ENCODE peak calls at places on chromosomes 11 and 22, in four cellular contexts. One of them, this sample, is unnamed.

GRCh38 chr11:86955674-86956522 is 703 bp upstream of the FZD4 start:
- DNase-seq in endothelial cell of umbilical vein: peak
- DNase-seq in Right ventricle myocardium superior: peak
- DNase-seq in astrocyte of the spinal cord: peak
- DNase-seq in this sample: peak

GRCh38 chr11:126570489-126570888 is 215.0 kb downstream of the ST3GAL4 start:
- DNase-seq in endothelial cell of umbilical vein: no peak
- DNase-seq in Right ventricle myocardium superior: no peak
- DNase-seq in astrocyte of the spinal cord: no peak
- DNase-seq in this sample: no peak

GRCh38 chr11:76008474-76008873 is 193.5 kb downstream of the UVRAG start:
- DNase-seq in endothelial cell of umbilical vein: peak
- DNase-seq in astrocyte of the spinal cord: peak
- DNase-seq in Right ventricle myocardium superior: no peak
- DNase-seq in this sample: no peak

GRCh38 chr11:1358286-1358685 is 31.4 kb upstream of the BRSK2 start:
- DNase-seq in endothelial cell of umbilical vein: no peak
- DNase-seq in astrocyte of the spinal cord: no peak
- DNase-seq in Right ventricle myocardium superior: peak
- DNase-seq in this sample: no peak

GRCh38 chr11:33530824-33531223 is 169.8 kb downstream of the C11orf91 start:
- DNase-seq in Right ventricle myocardium superior: no peak
- DNase-seq in endothelial cell of umbilical vein: no peak
- DNase-seq in astrocyte of the spinal cord: peak
- DNase-seq in this sample: peak

GRCh38 chr22:35996596-35996995 is 32.0 kb downstream of the RBFOX2 start:
- DNase-seq in astrocyte of the spinal cord: no peak
- DNase-seq in endothelial cell of umbilical vein: no peak
- DNase-seq in Right ventricle myocardium superior: no peak
- DNase-seq in this sample: no peak

GRCh38 chr11:79220171-79220570 is 220.7 kb downstream of the TENM4 start:
- DNase-seq in endothelial cell of umbilical vein: no peak
- DNase-seq in astrocyte of the spinal cord: peak
- DNase-seq in Right ventricle myocardium superior: no peak
- DNase-seq in this sample: no peak

GRCh38 chr11:1128333-1129142 is 29.2 kb upstream of the MUC5AC start:
- DNase-seq in astrocyte of the spinal cord: no peak
- DNase-seq in Right ventricle myocardium superior: peak
- DNase-seq in endothelial cell of umbilical vein: no peak
- DNase-seq in this sample: no peak

GRCh38 chr11:29914203-29914930 is 102.5 kb downstream of the KCNA4 start:
- DNase-seq in Right ventricle myocardium superior: no peak
- DNase-seq in endothelial cell of umbilical vein: no peak
- DNase-seq in astrocyte of the spinal cord: no peak
- DNase-seq in this sample: no peak

GRCh38 chr11:58616594-58616993 is 5.9 kb upstream of the CNTF start:
- DNase-seq in endothelial cell of umbilical vein: peak
- DNase-seq in Right ventricle myocardium superior: peak
- DNase-seq in astrocyte of the spinal cord: peak
- DNase-seq in this sample: peak

GRCh38 chr11:121344824-121345223 is 52.3 kb downstream of the SC5D start:
- DNase-seq in astrocyte of the spinal cord: no peak
- DNase-seq in Right ventricle myocardium superior: no peak
- DNase-seq in endothelial cell of umbilical vein: no peak
- DNase-seq in this sample: no peak

GRCh38 chr11:119756169-119756568 is 27.2 kb upstream of the NECTIN1 start:
- DNase-seq in astrocyte of the spinal cord: no peak
- DNase-seq in Right ventricle myocardium superior: no peak
- DNase-seq in endothelial cell of umbilical vein: no peak
- DNase-seq in this sample: no peak

GRCh38 chr11:63985812-63986155 is 454 bp upstream of the OTUB1 start:
- DNase-seq in endothelial cell of umbilical vein: no peak
- DNase-seq in astrocyte of the spinal cord: no peak
- DNase-seq in Right ventricle myocardium superior: peak
- DNase-seq in this sample: peak

GRCh38 chr22:24541681-24542515 is 13.0 kb downstream of the GUCD1 start:
- DNase-seq in Right ventricle myocardium superior: no peak
- DNase-seq in endothelial cell of umbilical vein: no peak
- DNase-seq in astrocyte of the spinal cord: no peak
- DNase-seq in this sample: no peak

GRCh38 chr11:10930961-10931760 is 73.3 kb upstream of the ZBED5 start:
- DNase-seq in astrocyte of the spinal cord: peak
- DNase-seq in endothelial cell of umbilical vein: peak
- DNase-seq in Right ventricle myocardium superior: peak
- DNase-seq in this sample: peak

GRCh38 chr11:46760429-46761128 is 41.6 kb downstream of the F2 start:
- DNase-seq in Right ventricle myocardium superior: no peak
- DNase-seq in endothelial cell of umbilical vein: no peak
- DNase-seq in astrocyte of the spinal cord: no peak
- DNase-seq in this sample: no peak

GRCh38 chr22:25482868-25483639 is 81.4 kb upstream of the GRK3 start:
- DNase-seq in astrocyte of the spinal cord: no peak
- DNase-seq in endothelial cell of umbilical vein: no peak
- DNase-seq in Right ventricle myocardium superior: no peak
- DNase-seq in this sample: no peak

GRCh38 chr11:115530752-115531151 is 26.5 kb upstream of the CADM1 start:
- DNase-seq in endothelial cell of umbilical vein: no peak
- DNase-seq in astrocyte of the spinal cord: no peak
- DNase-seq in Right ventricle myocardium superior: no peak
- DNase-seq in this sample: no peak

GRCh38 chr11:65442952-65443351 is 20.4 kb downstream of the NEAT1 start:
- DNase-seq in astrocyte of the spinal cord: peak
- DNase-seq in endothelial cell of umbilical vein: peak
- DNase-seq in Right ventricle myocardium superior: no peak
- DNase-seq in this sample: peak

GRCh38 chr11:84780689-84781293 is 846.4 kb downstream of the DLG2 start:
- DNase-seq in Right ventricle myocardium superior: no peak
- DNase-seq in endothelial cell of umbilical vein: no peak
- DNase-seq in astrocyte of the spinal cord: peak
- DNase-seq in this sample: no peak

GRCh38 chr11:84045146-84045545 is 759.0 kb upstream of the CCDC90B start:
- DNase-seq in endothelial cell of umbilical vein: no peak
- DNase-seq in astrocyte of the spinal cord: no peak
- DNase-seq in Right ventricle myocardium superior: no peak
- DNase-seq in this sample: no peak